ENCODE peak calls at places on chromosomes 11 and 22, in five cellular contexts. I, Z, R, T and K are unnamed samples.

GRCh38 chr22:40668611-40669390 is 10.5 kb upstream of the MCHR1 start:
- DNase-seq in I (no peak), Z (no peak), R (no peak), T (peak; percentile 90), K (no peak)

GRCh38 chr22:24134090-24134846 is 47.0 kb upstream of the SUSD2 start:
- DNase-seq in I (peak; percentile 39), Z (no peak), R (peak; percentile 21), T (peak; percentile 36), K (peak; percentile 52)

GRCh38 chr22:48319321-48320047 is 1508.2 kb downstream of the BRD1 start:
- DNase-seq in I (no peak), Z (no peak), R (no peak), T (no peak), K (no peak)

GRCh38 chr11:17401841-17402240 is 13.4 kb upstream of the KCNJ11 start:
- DNase-seq in I (no peak), Z (no peak), R (no peak), T (no peak), K (no peak)

GRCh38 chr11:102784380-102784779 is 4.0 kb upstream of the MMP10 start:
- DNase-seq in I (no peak), Z (no peak), R (no peak), T (no peak), K (no peak)

GRCh38 chr11:126172596-126173038 is 38.8 kb downstream of the RPUSD4 start:
- DNase-seq in I (no peak), Z (peak; percentile 63), R (no peak), T (no peak), K (no peak)

GRCh38 chr11:127273593-127274327 is 273.2 kb upstream of the KIRREL3 start:
- DNase-seq in I (no peak), Z (no peak), R (no peak), T (no peak), K (no peak)

GRCh38 chr11:76269661-76270322 is 63.5 kb upstream of the WNT11 start:
- DNase-seq in I (no peak), Z (no peak), R (no peak), T (no peak), K (no peak)

GRCh38 chr22:50270302-50271010 is at the start of gene MAPK11:
- DNase-seq in I (no peak), Z (peak; percentile 35), R (peak; percentile 29), T (peak; percentile 72), K (no peak)

GRCh38 chr22:39493759-39494158 is 8.3 kb upstream of the MIEF1 start:
- DNase-seq in I (no peak), Z (peak; percentile 74), R (no peak), T (peak; percentile 79), K (no peak)